ENCODE peak calls at places on chromosomes 11 and 22, in ten cellular contexts. One of them, this sample, is unnamed.

GRCh38 chr11:64141081-64141783 is 24.7 kb downstream of the MACROD1 start:
- DNase-seq in right lobe of liver: no peak
- DNase-seq in uterus: no peak
- DNase-seq in fibroblast of mammary gland: no peak
- DNase-seq in Peyer's patch: no peak
- DNase-seq in AG04450: no peak
- DNase-seq in foreskin fibroblast: no peak
- DNase-seq in aorta: no peak
- DNase-seq in epithelial cell of esophagus: no peak
- DNase-seq in lung: no peak
- DNase-seq in this sample: no peak

GRCh38 chr11:32310218-32310601 is 125.1 kb downstream of the WT1 start:
- DNase-seq in right lobe of liver: no peak
- DNase-seq in uterus: no peak
- DNase-seq in fibroblast of mammary gland: no peak
- DNase-seq in Peyer's patch: no peak
- DNase-seq in AG04450: no peak
- DNase-seq in foreskin fibroblast: no peak
- DNase-seq in aorta: no peak
- DNase-seq in epithelial cell of esophagus: no peak
- DNase-seq in lung: peak
- DNase-seq in this sample: no peak

GRCh38 chr11:132111781-132112380 is 741.5 kb downstream of the NTM start:
- DNase-seq in right lobe of liver: no peak
- DNase-seq in uterus: no peak
- DNase-seq in fibroblast of mammary gland: peak
- DNase-seq in Peyer's patch: no peak
- DNase-seq in AG04450: peak
- DNase-seq in foreskin fibroblast: peak
- DNase-seq in aorta: no peak
- DNase-seq in epithelial cell of esophagus: peak
- DNase-seq in lung: no peak
- DNase-seq in this sample: no peak

GRCh38 chr22:32801436-32802290 is at the start of gene TIMP3:
- DNase-seq in right lobe of liver: peak
- DNase-seq in uterus: peak
- DNase-seq in fibroblast of mammary gland: peak
- DNase-seq in Peyer's patch: peak
- DNase-seq in AG04450: peak
- DNase-seq in foreskin fibroblast: peak
- DNase-seq in aorta: peak
- DNase-seq in epithelial cell of esophagus: peak
- DNase-seq in lung: peak
- DNase-seq in this sample: peak

GRCh38 chr11:131408011-131408640 is 37.7 kb downstream of the NTM start:
- DNase-seq in right lobe of liver: no peak
- DNase-seq in uterus: no peak
- DNase-seq in fibroblast of mammary gland: peak
- DNase-seq in Peyer's patch: no peak
- DNase-seq in AG04450: no peak
- DNase-seq in foreskin fibroblast: no peak
- DNase-seq in aorta: peak
- DNase-seq in epithelial cell of esophagus: peak
- DNase-seq in lung: peak
- DNase-seq in this sample: no peak

GRCh38 chr11:67572747-67573419 is 10.7 kb upstream of the GSTP1 start:
- DNase-seq in right lobe of liver: peak
- DNase-seq in uterus: no peak
- DNase-seq in fibroblast of mammary gland: peak
- DNase-seq in Peyer's patch: peak
- DNase-seq in AG04450: no peak
- DNase-seq in foreskin fibroblast: peak
- DNase-seq in aorta: no peak
- DNase-seq in epithelial cell of esophagus: peak
- DNase-seq in lung: peak
- DNase-seq in this sample: no peak

GRCh38 chr11:111598546-111598945 is 3.7 kb upstream of the SIK2 start:
- DNase-seq in right lobe of liver: no peak
- DNase-seq in uterus: peak
- DNase-seq in fibroblast of mammary gland: peak
- DNase-seq in Peyer's patch: no peak
- DNase-seq in AG04450: peak
- DNase-seq in foreskin fibroblast: peak
- DNase-seq in aorta: no peak
- DNase-seq in epithelial cell of esophagus: no peak
- DNase-seq in lung: no peak
- DNase-seq in this sample: no peak

GRCh38 chr11:126502982-126503381 is 147.5 kb downstream of the ST3GAL4 start:
- DNase-seq in right lobe of liver: no peak
- DNase-seq in uterus: no peak
- DNase-seq in fibroblast of mammary gland: no peak
- DNase-seq in Peyer's patch: no peak
- DNase-seq in AG04450: no peak
- DNase-seq in foreskin fibroblast: no peak
- DNase-seq in aorta: no peak
- DNase-seq in epithelial cell of esophagus: no peak
- DNase-seq in lung: no peak
- DNase-seq in this sample: no peak

GRCh38 chr22:31926969-31927368 is 17.4 kb upstream of the YWHAH start:
- DNase-seq in right lobe of liver: no peak
- DNase-seq in uterus: no peak
- DNase-seq in fibroblast of mammary gland: no peak
- DNase-seq in Peyer's patch: no peak
- DNase-seq in AG04450: no peak
- DNase-seq in foreskin fibroblast: no peak
- DNase-seq in aorta: no peak
- DNase-seq in epithelial cell of esophagus: peak
- DNase-seq in lung: no peak
- DNase-seq in this sample: no peak

GRCh38 chr11:95544095-95544795 is 245.3 kb downstream of the FAM76B start:
- DNase-seq in right lobe of liver: no peak
- DNase-seq in uterus: no peak
- DNase-seq in fibroblast of mammary gland: peak
- DNase-seq in Peyer's patch: no peak
- DNase-seq in AG04450: no peak
- DNase-seq in foreskin fibroblast: peak
- DNase-seq in aorta: no peak
- DNase-seq in epithelial cell of esophagus: peak
- DNase-seq in lung: no peak
- DNase-seq in this sample: no peak

DNA sequence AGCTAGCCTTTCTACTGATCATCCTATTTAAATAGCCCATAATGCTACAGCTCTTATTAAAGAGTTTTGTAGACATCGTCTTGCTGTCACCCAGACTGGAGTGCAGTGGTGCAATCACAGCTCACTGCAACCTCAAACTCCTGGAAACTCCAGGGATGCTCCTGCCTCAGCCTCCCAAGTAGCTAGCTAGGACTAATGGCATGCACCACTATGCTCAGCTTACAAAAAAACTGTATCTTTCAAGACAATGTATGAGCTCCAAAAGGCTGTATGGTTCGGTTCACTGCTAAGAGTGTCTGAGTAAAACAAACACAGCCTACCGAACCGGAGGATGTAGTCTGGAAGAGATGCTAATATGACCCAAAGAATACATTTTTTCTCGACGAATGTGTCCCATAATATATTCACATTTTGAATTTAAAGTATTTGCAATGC is 2.6 kb downstream of the TAF1D start:
- DNase-seq in right lobe of liver: no peak
- DNase-seq in uterus: no peak
- DNase-seq in fibroblast of mammary gland: peak
- DNase-seq in Peyer's patch: no peak
- DNase-seq in AG04450: no peak
- DNase-seq in foreskin fibroblast: no peak
- DNase-seq in aorta: no peak
- DNase-seq in epithelial cell of esophagus: peak
- DNase-seq in lung: no peak
- DNase-seq in this sample: no peak
- H3K4me3 ChIP-seq in right lobe of liver: no peak
- H3K4me3 ChIP-seq in uterus: peak
- H3K4me3 ChIP-seq in fibroblast of mammary gland: peak
- H3K4me3 ChIP-seq in Peyer's patch: no peak
- H3K4me3 ChIP-seq in AG04450: peak
- H3K4me3 ChIP-seq in foreskin fibroblast: peak
- H3K4me3 ChIP-seq in aorta: no peak
- H3K4me3 ChIP-seq in epithelial cell of esophagus: peak
- H3K4me3 ChIP-seq in lung: no peak
- H3K4me3 ChIP-seq in this sample: peak

DNA sequence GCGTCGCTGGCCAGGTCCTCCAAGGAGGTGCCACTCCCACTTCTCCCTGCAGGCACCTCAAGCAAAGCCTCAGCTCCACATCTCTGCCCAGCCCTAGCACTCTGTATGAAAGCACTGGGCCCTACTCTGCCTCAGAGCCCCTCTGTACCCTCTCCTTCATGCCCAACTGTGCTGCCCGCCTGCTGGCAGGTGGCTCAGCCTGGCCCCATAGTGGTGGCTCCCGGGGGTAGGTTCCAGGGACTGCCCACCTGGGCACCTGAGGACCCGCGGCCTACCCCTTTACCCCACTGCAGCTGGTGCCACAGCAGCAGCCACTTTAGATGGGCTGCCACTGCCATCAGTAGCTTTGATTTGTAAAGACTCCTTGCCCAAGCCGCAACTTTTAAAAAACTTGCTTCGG is 1672.8 kb downstream of the LRRC4C start:
- DNase-seq in right lobe of liver: no peak
- DNase-seq in uterus: no peak
- DNase-seq in fibroblast of mammary gland: no peak
- DNase-seq in Peyer's patch: no peak
- DNase-seq in AG04450: no peak
- DNase-seq in foreskin fibroblast: no peak
- DNase-seq in aorta: no peak
- DNase-seq in epithelial cell of esophagus: no peak
- DNase-seq in lung: no peak
- DNase-seq in this sample: no peak
- H3K4me3 ChIP-seq in right lobe of liver: no peak
- H3K4me3 ChIP-seq in uterus: no peak
- H3K4me3 ChIP-seq in fibroblast of mammary gland: no peak
- H3K4me3 ChIP-seq in Peyer's patch: no peak
- H3K4me3 ChIP-seq in AG04450: no peak
- H3K4me3 ChIP-seq in foreskin fibroblast: no peak
- H3K4me3 ChIP-seq in aorta: no peak
- H3K4me3 ChIP-seq in epithelial cell of esophagus: no peak
- H3K4me3 ChIP-seq in lung: no peak
- H3K4me3 ChIP-seq in this sample: no peak

DNA sequence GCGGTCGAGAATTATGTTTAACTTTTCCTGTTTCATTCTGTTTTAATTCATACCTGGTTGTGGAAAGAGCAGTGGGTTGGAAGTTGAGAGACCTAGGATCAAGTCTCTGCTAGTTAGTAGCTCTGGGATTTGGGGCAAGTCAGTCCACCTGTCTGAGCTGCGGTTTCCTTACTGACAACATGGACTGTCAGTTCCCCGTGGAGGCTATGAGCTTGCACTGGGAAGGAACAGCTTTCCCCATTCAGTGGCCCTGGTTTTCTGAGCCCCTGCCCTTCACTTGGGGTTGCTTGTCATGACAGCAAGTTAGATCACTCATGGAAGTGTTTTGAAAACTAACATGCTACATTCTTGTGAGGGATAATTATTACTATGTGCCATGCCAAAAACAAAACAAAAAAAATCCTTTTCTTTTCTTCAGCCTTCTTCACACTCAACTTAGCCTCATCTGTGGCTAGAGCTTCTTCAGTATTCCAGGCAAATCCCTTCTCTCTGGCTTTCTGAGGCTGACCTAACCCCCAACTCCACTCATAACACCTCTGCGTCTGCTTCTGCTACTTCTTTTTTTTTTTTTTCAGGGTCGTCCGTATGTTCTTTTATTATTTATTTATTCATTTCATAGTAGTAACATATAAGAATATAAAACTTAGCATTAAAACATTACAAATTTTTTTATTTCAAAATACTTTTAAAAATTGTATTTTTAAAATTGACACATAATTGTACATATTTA is 43.0 kb upstream of the ZBED5 start:
- DNase-seq in right lobe of liver: no peak
- DNase-seq in uterus: no peak
- DNase-seq in fibroblast of mammary gland: peak
- DNase-seq in Peyer's patch: no peak
- DNase-seq in AG04450: no peak
- DNase-seq in foreskin fibroblast: no peak
- DNase-seq in aorta: no peak
- DNase-seq in epithelial cell of esophagus: peak
- DNase-seq in lung: no peak
- DNase-seq in this sample: no peak
- H3K4me3 ChIP-seq in right lobe of liver: no peak
- H3K4me3 ChIP-seq in uterus: no peak
- H3K4me3 ChIP-seq in fibroblast of mammary gland: no peak
- H3K4me3 ChIP-seq in Peyer's patch: no peak
- H3K4me3 ChIP-seq in AG04450: peak
- H3K4me3 ChIP-seq in foreskin fibroblast: peak
- H3K4me3 ChIP-seq in aorta: no peak
- H3K4me3 ChIP-seq in epithelial cell of esophagus: no peak
- H3K4me3 ChIP-seq in lung: no peak
- H3K4me3 ChIP-seq in this sample: no peak

GRCh38 chr11:58922475-58922874 is 16.8 kb upstream of the GLYATL1 start:
- DNase-seq in right lobe of liver: no peak
- DNase-seq in uterus: no peak
- DNase-seq in fibroblast of mammary gland: no peak
- DNase-seq in Peyer's patch: no peak
- DNase-seq in AG04450: no peak
- DNase-seq in foreskin fibroblast: no peak
- DNase-seq in aorta: no peak
- DNase-seq in epithelial cell of esophagus: peak
- DNase-seq in lung: no peak
- DNase-seq in this sample: no peak

GRCh38 chr11:58921778-58922390 is 17.4 kb upstream of the GLYATL1 start:
- DNase-seq in right lobe of liver: no peak
- DNase-seq in uterus: no peak
- DNase-seq in fibroblast of mammary gland: no peak
- DNase-seq in Peyer's patch: no peak
- DNase-seq in AG04450: no peak
- DNase-seq in foreskin fibroblast: no peak
- DNase-seq in aorta: no peak
- DNase-seq in epithelial cell of esophagus: no peak
- DNase-seq in lung: no peak
- DNase-seq in this sample: no peak

GRCh38 chr11:58926251-58926650 is 13.0 kb upstream of the GLYATL1 start:
- DNase-seq in right lobe of liver: no peak
- DNase-seq in uterus: no peak
- DNase-seq in fibroblast of mammary gland: peak
- DNase-seq in Peyer's patch: no peak
- DNase-seq in AG04450: peak
- DNase-seq in foreskin fibroblast: no peak
- DNase-seq in aorta: no peak
- DNase-seq in epithelial cell of esophagus: no peak
- DNase-seq in lung: no peak
- DNase-seq in this sample: no peak

GRCh38 chr11:58923300-58923788 is 15.9 kb upstream of the GLYATL1 start:
- DNase-seq in right lobe of liver: no peak
- DNase-seq in uterus: no peak
- DNase-seq in fibroblast of mammary gland: peak
- DNase-seq in Peyer's patch: no peak
- DNase-seq in AG04450: no peak
- DNase-seq in foreskin fibroblast: peak
- DNase-seq in aorta: no peak
- DNase-seq in epithelial cell of esophagus: peak
- DNase-seq in lung: no peak
- DNase-seq in this sample: no peak

DNA sequence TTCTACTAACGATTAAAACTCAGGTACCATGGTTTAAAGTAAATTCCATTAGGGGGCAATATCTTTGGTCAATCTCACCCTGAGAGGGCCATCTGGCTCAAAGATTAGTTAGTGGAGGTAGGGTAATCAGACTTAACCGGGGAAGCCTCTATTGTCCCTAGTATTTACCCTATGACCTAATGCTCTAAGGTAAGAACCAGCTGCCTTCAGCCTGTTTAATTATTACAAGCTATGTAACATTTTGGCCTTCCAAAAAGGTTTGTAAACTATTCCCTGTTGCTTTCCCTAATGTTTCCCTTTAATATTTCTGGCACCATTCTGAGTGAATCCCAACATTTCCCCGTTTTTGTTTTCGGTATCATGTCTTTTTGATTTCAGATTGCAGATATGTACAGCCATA is 15.1 kb upstream of the GLYATL1 start:
- DNase-seq in right lobe of liver: no peak
- DNase-seq in uterus: no peak
- DNase-seq in fibroblast of mammary gland: no peak
- DNase-seq in Peyer's patch: no peak
- DNase-seq in AG04450: no peak
- DNase-seq in foreskin fibroblast: no peak
- DNase-seq in aorta: no peak
- DNase-seq in epithelial cell of esophagus: no peak
- DNase-seq in lung: no peak
- DNase-seq in this sample: no peak
- H3K4me3 ChIP-seq in right lobe of liver: no peak
- H3K4me3 ChIP-seq in uterus: no peak
- H3K4me3 ChIP-seq in fibroblast of mammary gland: no peak
- H3K4me3 ChIP-seq in Peyer's patch: no peak
- H3K4me3 ChIP-seq in AG04450: no peak
- H3K4me3 ChIP-seq in foreskin fibroblast: no peak
- H3K4me3 ChIP-seq in aorta: no peak
- H3K4me3 ChIP-seq in epithelial cell of esophagus: no peak
- H3K4me3 ChIP-seq in lung: no peak
- H3K4me3 ChIP-seq in this sample: no peak

This sample was measured in coronary artery.